ENCODE peak calls at places on chromosomes 11 and 22, in ten cellular contexts. L is adrenal gland, O is neural progenitor cell, J is endothelial cell of umbilical vein, T is GM23338, F is heart left ventricle, A is psoas muscle, S is heart right ventricle, M is spleen, D is pancreas. Y is an unnamed sample.
A peak's percentile ranks its signal among the peaks of the same experiment; 100 is the strongest.

GRCh38 chr11:86374121-86374520 is 566 bp upstream of the CCDC81 start:
- DNase-seq in L (no peak), J (peak; percentile 38), A (no peak), T (no peak), D (no peak), M (no peak), O (no peak), S (no peak), F (no peak), Y (no peak)

GRCh38 chr22:21082248-21082647 is 36.5 kb downstream of the LRRC74B start:
- DNase-seq in D (no peak), S (no peak), L (no peak), T (no peak), A (no peak), M (no peak), J (no peak), F (no peak), O (no peak), Y (no peak)

GRCh38 chr22:49969751-49970527 is 9.4 kb downstream of the PIM3 start:
- DNase-seq in F (no peak), A (peak; percentile 24), J (no peak), D (peak; percentile 34), L (peak; percentile 41), T (no peak), O (no peak), M (peak; percentile 80), S (peak; percentile 17), Y (peak; percentile 46)

GRCh38 chr11:6572215-6572614 is 31.2 kb downstream of the RRP8 start:
- DNase-seq in S (no peak), D (no peak), T (no peak), L (no peak), F (no peak), M (no peak), J (no peak), A (no peak), O (no peak), Y (no peak)

GRCh38 chr11:83566948-83567347 is 280.8 kb upstream of the CCDC90B start:
- DNase-seq in O (no peak), L (no peak), F (no peak), J (no peak), S (no peak), T (no peak), A (no peak), M (no peak), D (no peak), Y (no peak)

GRCh38 chr22:21832291-21833290 is 34.9 kb downstream of the MAPK1 start:
- DNase-seq in M (no peak), D (no peak), J (no peak), F (no peak), O (no peak), L (no peak), T (peak; percentile 17), A (peak; percentile 32), S (no peak), Y (no peak)

GRCh38 chr22:24822471-24822870 is 16.5 kb downstream of the SGSM1 start:
- DNase-seq in O (no peak), F (no peak), D (peak; percentile 48), T (no peak), J (no peak), L (no peak), S (no peak), M (no peak), A (no peak), Y (no peak)

GRCh38 chr11:96263361-96263763 is 79.6 kb downstream of the MAML2 start:
- DNase-seq in T (no peak), M (no peak), S (no peak), L (no peak), A (no peak), J (peak; percentile 45), F (no peak), D (no peak), O (no peak), Y (no peak)

GRCh38 chr11:2257023-2257700 is 13.2 kb downstream of the ASCL2 start:
- DNase-seq in F (peak; percentile 9), O (no peak), S (no peak), L (no peak), D (no peak), A (no peak), T (no peak), M (peak; percentile 56), J (no peak), Y (no peak)

GRCh38 chr11:240315-240714 is 3.5 kb downstream of the PSMD13 start:
- DNase-seq in S (no peak), F (no peak), D (no peak), L (no peak), M (no peak), J (no peak), O (no peak), A (no peak), T (no peak), Y (no peak)

GRCh38 chr11:86089659-86090058 is 20.8 kb upstream of the PICALM start:
- DNase-seq in S (no peak), L (no peak), F (no peak), O (no peak), D (no peak), A (no peak), J (no peak), M (no peak), T (no peak), Y (no peak)

GRCh38 chr11:128496684-128497056 is 90.7 kb downstream of the ETS1 start:
- DNase-seq in A (peak; percentile 56), T (no peak), M (no peak), F (no peak), D (no peak), J (no peak), S (no peak), L (no peak), O (no peak), Y (no peak)

GRCh38 chr22:29146771-29147170 is 58.9 kb upstream of the EMID1 start:
- DNase-seq in T (no peak), A (no peak), J (no peak), M (peak; percentile 38), O (no peak), S (no peak), F (no peak), D (no peak), L (no peak), Y (no peak)

DNA sequence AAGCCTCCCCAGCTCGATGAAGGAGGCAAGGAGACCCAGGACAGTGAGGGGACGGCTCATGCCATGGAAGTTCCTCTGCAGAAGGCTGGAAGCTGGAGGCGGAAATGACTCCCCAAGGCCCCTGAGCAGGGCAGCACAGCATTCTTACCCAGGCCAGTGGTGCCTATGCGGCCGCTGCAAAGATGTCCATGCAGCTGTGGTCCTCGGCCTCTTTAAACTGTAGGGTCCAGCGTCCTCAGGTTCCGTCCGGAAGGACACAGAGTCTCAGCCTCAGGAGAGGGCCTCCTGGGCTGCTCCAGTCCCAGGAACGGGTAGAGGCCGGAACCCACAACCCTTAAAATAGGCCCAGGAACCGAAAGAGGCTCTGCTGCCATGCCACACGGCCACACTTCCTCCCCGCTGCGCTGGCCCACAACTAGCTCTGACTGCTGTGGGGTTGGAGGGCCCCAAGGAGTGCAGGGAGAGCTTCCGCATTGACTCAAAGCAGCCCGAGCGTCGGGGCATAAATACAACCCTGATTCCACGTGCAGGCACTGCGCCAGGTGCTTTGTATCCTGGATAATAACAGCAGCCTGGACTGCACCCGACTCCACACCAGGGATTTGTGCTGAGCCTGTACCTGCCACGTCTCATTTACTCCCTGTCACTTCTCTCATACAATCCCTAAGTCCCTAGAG is 5.5 kb downstream of the KIAA0930 start:
- DNase-seq in A (peak; percentile 45), O (no peak), L (no peak), J (no peak), F (peak; percentile 49), M (peak; percentile 88), T (no peak), S (peak; percentile 39), D (no peak), Y (no peak)
- H3K4me3 ChIP-seq in A (no peak overlapping the region), O (no peak overlapping the region), L (no peak overlapping the region), J (no peak overlapping the region), F (no peak overlapping the region), M (peak overlapping the region; percentile 30), T (no peak overlapping the region), S (no peak overlapping the region), D (no peak overlapping the region), Y (no peak overlapping the region)

DNA sequence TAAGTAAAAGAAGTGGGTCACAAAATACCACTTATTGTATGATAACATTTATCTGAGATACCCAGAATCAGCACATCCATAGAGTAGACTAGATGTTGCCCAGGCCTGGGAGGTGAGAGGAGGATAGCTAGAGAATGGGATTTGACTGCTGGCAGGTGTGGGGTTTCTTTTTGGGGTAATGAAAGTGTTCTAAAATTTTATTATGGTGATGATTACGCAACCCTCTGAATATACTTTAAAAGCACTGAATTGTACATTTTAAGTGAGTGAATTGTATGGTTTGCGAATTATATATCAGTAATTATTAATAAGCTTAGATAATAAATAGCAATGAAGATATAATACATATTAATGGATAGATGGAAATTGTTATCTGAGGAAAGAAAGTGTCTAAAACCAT is 35.7 kb upstream of the ACAT1 start:
- DNase-seq in D (no peak), L (no peak), S (no peak), T (no peak), J (no peak), O (no peak), F (no peak), A (no peak), M (no peak), Y (no peak)
- H3K27ac ChIP-seq in D (no peak overlapping the region), L (no peak overlapping the region), S (no peak overlapping the region), T (no peak overlapping the region), J (no peak overlapping the region), O (no peak overlapping the region), F (no peak overlapping the region), A (no peak overlapping the region), M (no peak overlapping the region), Y (no peak overlapping the region)

GRCh38 chr11:70077411-70078094 is 564 bp upstream of the ANO1 start:
- DNase-seq in L (no peak), T (peak; percentile 40), J (no peak), M (peak; percentile 58), D (no peak), A (no peak), S (no peak), O (no peak), F (no peak), Y (no peak)
- H3K4me3 ChIP-seq in L (no peak overlapping the region), T (peak overlapping the region; percentile 61), J (no peak overlapping the region), M (no peak overlapping the region), D (peak overlapping the region; percentile 29), A (peak overlapping the region; percentile 52), S (peak overlapping the region; percentile 46), O (peak overlapping the region; percentile 20), F (peak overlapping the region; percentile 56), Y (peak overlapping the region; percentile 31)

DNA sequence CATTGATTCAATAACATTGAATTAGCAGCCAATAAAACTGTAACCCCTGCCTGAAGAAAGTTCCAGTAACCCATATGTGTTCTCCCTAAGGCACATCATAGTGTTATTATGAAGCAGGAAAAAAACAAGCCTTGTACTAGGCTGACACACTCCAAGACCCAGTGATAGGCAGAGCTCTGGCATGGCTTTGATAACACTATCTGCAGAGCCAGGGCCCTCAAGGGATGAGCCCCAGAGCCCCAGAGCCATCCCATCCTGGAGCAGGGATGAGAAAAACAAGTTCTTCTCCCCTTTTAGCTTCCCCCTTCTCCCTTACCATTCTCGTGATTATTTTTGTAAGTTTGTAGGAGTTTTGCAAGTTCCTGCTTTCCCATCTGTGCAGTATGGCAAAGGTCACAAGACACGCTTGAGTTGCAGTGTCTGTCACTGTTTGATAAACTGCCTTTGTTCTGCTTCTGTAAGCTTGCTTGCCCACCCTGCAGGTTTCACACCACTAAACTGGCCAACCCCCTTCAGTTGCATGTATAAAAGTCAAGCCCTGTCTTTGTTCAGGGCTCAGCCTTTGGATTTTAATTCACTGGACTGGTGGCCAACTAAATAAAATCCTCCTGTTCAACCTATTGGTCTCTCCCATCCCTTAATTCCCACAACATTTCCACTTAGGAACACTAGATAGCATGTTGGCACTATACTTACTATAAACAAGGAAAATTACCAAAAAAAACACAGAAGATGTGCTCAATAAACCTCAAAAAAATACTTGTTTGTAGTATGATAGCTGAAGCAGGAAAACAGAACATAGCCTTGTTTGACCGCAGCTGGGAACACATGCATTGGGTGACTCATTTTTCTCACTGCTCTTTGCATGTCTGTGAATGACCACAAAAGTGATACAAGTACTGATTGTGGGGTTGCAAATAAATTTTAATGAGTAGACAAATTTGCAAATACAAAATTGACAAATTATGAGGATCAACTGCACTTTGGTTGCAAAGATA is 22.5 kb upstream of the GUCY1A2 start:
- DNase-seq in A (no peak), M (no peak), T (no peak), J (no peak), O (no peak), L (no peak), D (no peak), S (no peak), F (no peak), Y (no peak)
- H3K27ac ChIP-seq in A (no peak overlapping the region), M (no peak overlapping the region), T (no peak overlapping the region), J (no peak overlapping the region), O (no peak overlapping the region), L (no peak overlapping the region), D (no peak overlapping the region), S (no peak overlapping the region), F (no peak overlapping the region), Y (no peak overlapping the region)